ENCODE peak calls at places on chromosome 7, in six cellular contexts. One of them, this sample, is unnamed.

GRCh38 chr7:83366629-83367028 is 203.9 kb upstream of the PCLO start:
- DNase-seq in ovary: no peak
- DNase-seq in heart left ventricle: no peak
- DNase-seq in H54: no peak
- DNase-seq in esophagus squamous epithelium: no peak
- DNase-seq in IMR-90: no peak
- DNase-seq in this sample: no peak

GRCh38 chr7:84524714-84525694 is 330.4 kb upstream of the SEMA3A start:
- DNase-seq in ovary: no peak
- DNase-seq in heart left ventricle: no peak
- DNase-seq in H54: no peak
- DNase-seq in esophagus squamous epithelium: no peak
- DNase-seq in IMR-90: peak; percentile 88
- DNase-seq in this sample: peak; percentile 8

GRCh38 chr7:142328006-142328405 is 70.1 kb upstream of the PRSS58 start:
- DNase-seq in ovary: no peak
- DNase-seq in heart left ventricle: no peak
- DNase-seq in H54: no peak
- DNase-seq in esophagus squamous epithelium: no peak
- DNase-seq in IMR-90: no peak
- DNase-seq in this sample: no peak

GRCh38 chr7:69670701-69671100 is 72.4 kb downstream of the AUTS2 start:
- DNase-seq in ovary: no peak
- DNase-seq in heart left ventricle: no peak
- DNase-seq in H54: no peak
- DNase-seq in esophagus squamous epithelium: no peak
- DNase-seq in IMR-90: no peak
- DNase-seq in this sample: no peak

GRCh38 chr7:144720139-144720538 is 115.7 kb downstream of the TPK1 start:
- DNase-seq in ovary: no peak
- DNase-seq in heart left ventricle: no peak
- DNase-seq in H54: peak; percentile 8
- DNase-seq in esophagus squamous epithelium: no peak
- DNase-seq in IMR-90: no peak
- DNase-seq in this sample: no peak

GRCh38 chr7:41047789-41048191 is 655.1 kb downstream of the INHBA start:
- DNase-seq in ovary: no peak
- DNase-seq in heart left ventricle: peak; percentile 70
- DNase-seq in H54: no peak
- DNase-seq in esophagus squamous epithelium: no peak
- DNase-seq in IMR-90: peak; percentile 77
- DNase-seq in this sample: no peak

GRCh38 chr7:44971188-44971907 is 7.5 kb downstream of the MYO1G start:
- DNase-seq in ovary: no peak
- DNase-seq in heart left ventricle: no peak
- DNase-seq in H54: no peak
- DNase-seq in esophagus squamous epithelium: no peak
- DNase-seq in IMR-90: no peak
- DNase-seq in this sample: no peak

GRCh38 chr7:82291931-82292330 is 151.6 kb downstream of the CACNA2D1 start:
- DNase-seq in ovary: no peak
- DNase-seq in heart left ventricle: no peak
- DNase-seq in H54: no peak
- DNase-seq in esophagus squamous epithelium: no peak
- DNase-seq in IMR-90: no peak
- DNase-seq in this sample: no peak

GRCh38 chr7:8305625-8306388 is 43.8 kb upstream of the ICA1 start:
- DNase-seq in ovary: no peak
- DNase-seq in heart left ventricle: no peak
- DNase-seq in H54: peak; percentile 25
- DNase-seq in esophagus squamous epithelium: no peak
- DNase-seq in IMR-90: no peak
- DNase-seq in this sample: no peak

GRCh38 chr7:4383584-4383983 is 298.5 kb upstream of the FOXK1 start:
- DNase-seq in ovary: no peak
- DNase-seq in heart left ventricle: no peak
- DNase-seq in H54: no peak
- DNase-seq in esophagus squamous epithelium: no peak
- DNase-seq in IMR-90: no peak
- DNase-seq in this sample: no peak

GRCh38 chr7:105877736-105878135 is 1.3 kb upstream of the ATXN7L1 start:
- DNase-seq in ovary: no peak
- DNase-seq in heart left ventricle: no peak
- DNase-seq in H54: no peak
- DNase-seq in esophagus squamous epithelium: no peak
- DNase-seq in IMR-90: no peak
- DNase-seq in this sample: no peak

GRCh38 chr7:141076377-141076776 is 2.5 kb downstream of the TMEM178B start:
- DNase-seq in ovary: no peak
- DNase-seq in heart left ventricle: no peak
- DNase-seq in H54: no peak
- DNase-seq in esophagus squamous epithelium: no peak
- DNase-seq in IMR-90: no peak
- DNase-seq in this sample: no peak

GRCh38 chr7:157139142-157140117 is 704 bp downstream of the UBE3C start:
- DNase-seq in ovary: peak; percentile 75
- DNase-seq in heart left ventricle: peak; percentile 66
- DNase-seq in H54: no peak
- DNase-seq in esophagus squamous epithelium: no peak
- DNase-seq in IMR-90: peak; percentile 38
- DNase-seq in this sample: peak; percentile 57

GRCh38 chr7:46832136-46832535 is 749.8 kb downstream of the TNS3 start:
- DNase-seq in ovary: no peak
- DNase-seq in heart left ventricle: no peak
- DNase-seq in H54: no peak
- DNase-seq in esophagus squamous epithelium: no peak
- DNase-seq in IMR-90: no peak
- DNase-seq in this sample: no peak

GRCh38 chr7:142873281-142873784 is 12.2 kb downstream of the TRPV6 start:
- DNase-seq in ovary: no peak
- DNase-seq in heart left ventricle: no peak
- DNase-seq in H54: peak; percentile 19
- DNase-seq in esophagus squamous epithelium: no peak
- DNase-seq in IMR-90: no peak
- DNase-seq in this sample: peak; percentile 44

GRCh38 chr7:135748770-135749169 is at the start of gene FAM180A:
- DNase-seq in ovary: peak; percentile 69
- DNase-seq in heart left ventricle: peak; percentile 85
- DNase-seq in H54: no peak
- DNase-seq in esophagus squamous epithelium: no peak
- DNase-seq in IMR-90: peak; percentile 85
- DNase-seq in this sample: peak; percentile 14

GRCh38 chr7:36291387-36292316 is 98.0 kb upstream of the ANLN start:
- DNase-seq in ovary: peak; percentile 89
- DNase-seq in heart left ventricle: peak; percentile 90
- DNase-seq in H54: peak; percentile 89
- DNase-seq in esophagus squamous epithelium: peak; percentile 15
- DNase-seq in IMR-90: peak; percentile 83
- DNase-seq in this sample: peak; percentile 91

DNA sequence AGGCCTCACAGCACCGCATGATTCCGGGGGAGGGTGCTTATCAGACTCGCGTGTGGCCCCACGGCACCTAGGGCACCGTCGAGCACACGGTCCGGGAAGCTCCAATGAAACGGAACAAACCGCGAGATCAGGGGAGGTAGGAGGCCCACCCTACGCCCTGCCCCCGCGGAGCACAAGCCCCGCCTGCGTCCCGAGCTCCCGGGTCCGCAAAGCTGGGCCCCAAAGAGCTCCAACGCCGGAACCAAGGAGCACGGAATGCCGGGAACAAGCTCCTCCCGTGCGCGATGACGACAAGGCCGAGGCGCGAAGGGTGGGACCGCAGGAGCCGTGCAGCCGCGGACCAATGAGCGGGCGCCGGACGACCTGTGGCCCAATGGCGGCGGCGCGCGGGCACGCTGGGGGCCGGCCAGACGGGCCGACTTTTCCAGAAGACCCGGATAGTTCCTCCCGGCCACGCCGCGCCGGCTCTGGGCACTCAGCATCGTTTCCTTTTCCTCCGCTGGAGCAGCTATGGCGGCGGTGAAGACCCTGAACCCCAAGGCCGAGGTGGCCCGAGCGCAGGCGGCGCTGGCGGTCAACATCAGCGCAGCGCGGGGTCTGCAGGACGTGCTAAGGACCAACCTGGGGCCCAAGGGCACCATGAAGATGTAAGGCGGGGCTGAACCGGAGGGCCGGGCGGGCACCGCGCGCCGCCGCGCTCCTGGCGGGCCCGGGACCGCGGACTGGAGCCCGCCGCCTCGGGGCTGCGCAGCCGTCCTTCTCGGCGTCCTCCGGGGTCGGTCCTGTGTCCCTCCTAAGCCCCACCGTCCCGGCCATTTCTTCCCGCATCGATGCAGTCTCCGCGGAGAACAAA is at the start of the genes CCT6A and PSPH:
- DNase-seq in ovary: peak; percentile 97
- DNase-seq in heart left ventricle: peak; percentile 99
- DNase-seq in H54: peak; percentile 98
- DNase-seq in esophagus squamous epithelium: peak; percentile 82
- DNase-seq in IMR-90: peak; percentile 98
- DNase-seq in this sample: peak; percentile 98
- TF ChIP-seq POLR2A in ovary: peak; percentile 88
- TF ChIP-seq POLR2A in heart left ventricle: peak; percentile 23
- TF ChIP-seq POLR2A in H54: peak; percentile 98
- TF ChIP-seq POLR2A in esophagus squamous epithelium: peak; percentile 79
- TF ChIP-seq POLR2A in IMR-90: peak; percentile 88
- TF ChIP-seq POLR2A in this sample: peak; percentile 92

GRCh38 chr7:892648-893593 is 16.6 kb downstream of the GET4 start:
- DNase-seq in ovary: no peak
- DNase-seq in heart left ventricle: no peak
- DNase-seq in H54: no peak
- DNase-seq in esophagus squamous epithelium: no peak
- DNase-seq in IMR-90: no peak
- DNase-seq in this sample: no peak
- TF ChIP-seq POLR2A in ovary: no peak
- TF ChIP-seq POLR2A in heart left ventricle: no peak
- TF ChIP-seq POLR2A in H54: no peak
- TF ChIP-seq POLR2A in esophagus squamous epithelium: no peak
- TF ChIP-seq POLR2A in IMR-90: no peak
- TF ChIP-seq POLR2A in this sample: no peak

DNA sequence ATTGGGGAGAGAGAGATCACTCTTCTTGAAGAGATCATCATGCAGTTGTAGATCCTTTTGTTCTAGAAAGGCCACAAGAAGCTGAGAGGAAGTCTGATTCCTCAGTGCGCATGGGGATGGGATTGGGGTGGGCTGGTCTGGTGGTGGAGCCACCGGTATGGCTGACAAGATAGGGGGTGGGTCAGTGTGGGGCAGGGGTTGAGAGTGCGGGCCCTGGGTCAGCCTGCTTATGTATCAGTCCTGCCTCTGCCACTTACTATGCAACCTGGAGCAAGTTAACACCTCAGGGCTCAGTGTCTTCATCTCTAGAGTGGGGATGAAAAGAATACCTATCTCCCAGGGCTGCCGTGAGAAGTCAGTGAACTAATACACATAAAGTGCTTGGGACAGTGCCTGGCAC is 8.0 kb downstream of the SMARCD3 start:
- DNase-seq in ovary: no peak
- DNase-seq in heart left ventricle: no peak
- DNase-seq in H54: no peak
- DNase-seq in esophagus squamous epithelium: no peak
- DNase-seq in IMR-90: no peak
- DNase-seq in this sample: no peak
- TF ChIP-seq POLR2A in ovary: no peak
- TF ChIP-seq POLR2A in heart left ventricle: no peak
- TF ChIP-seq POLR2A in H54: no peak
- TF ChIP-seq POLR2A in esophagus squamous epithelium: no peak
- TF ChIP-seq POLR2A in IMR-90: no peak
- TF ChIP-seq POLR2A in this sample: no peak

GRCh38 chr7:30028749-30029635 is 780 bp downstream of the PLEKHA8 start:
- DNase-seq in ovary: no peak
- DNase-seq in heart left ventricle: peak; percentile 70
- DNase-seq in H54: peak; percentile 54
- DNase-seq in esophagus squamous epithelium: no peak
- DNase-seq in IMR-90: peak; percentile 19
- DNase-seq in this sample: peak; percentile 45

GRCh38 chr7:30027915-30028748 is at the start of gene PLEKHA8:
- DNase-seq in ovary: peak; percentile 93
- DNase-seq in heart left ventricle: peak; percentile 92
- DNase-seq in H54: peak; percentile 89
- DNase-seq in esophagus squamous epithelium: peak; percentile 55
- DNase-seq in IMR-90: peak; percentile 79
- DNase-seq in this sample: peak; percentile 89

GRCh38 chr7:30027065-30027456 is 559 bp upstream of the FKBP14 start:
- DNase-seq in ovary: no peak
- DNase-seq in heart left ventricle: no peak
- DNase-seq in H54: peak; percentile 45
- DNase-seq in esophagus squamous epithelium: no peak
- DNase-seq in IMR-90: peak; percentile 57
- DNase-seq in this sample: peak; percentile 51

GRCh38 chr7:30023524-30023923 is 3.0 kb downstream of the FKBP14 start:
- DNase-seq in ovary: no peak
- DNase-seq in heart left ventricle: no peak
- DNase-seq in H54: no peak
- DNase-seq in esophagus squamous epithelium: no peak
- DNase-seq in IMR-90: no peak
- DNase-seq in this sample: no peak

DNA sequence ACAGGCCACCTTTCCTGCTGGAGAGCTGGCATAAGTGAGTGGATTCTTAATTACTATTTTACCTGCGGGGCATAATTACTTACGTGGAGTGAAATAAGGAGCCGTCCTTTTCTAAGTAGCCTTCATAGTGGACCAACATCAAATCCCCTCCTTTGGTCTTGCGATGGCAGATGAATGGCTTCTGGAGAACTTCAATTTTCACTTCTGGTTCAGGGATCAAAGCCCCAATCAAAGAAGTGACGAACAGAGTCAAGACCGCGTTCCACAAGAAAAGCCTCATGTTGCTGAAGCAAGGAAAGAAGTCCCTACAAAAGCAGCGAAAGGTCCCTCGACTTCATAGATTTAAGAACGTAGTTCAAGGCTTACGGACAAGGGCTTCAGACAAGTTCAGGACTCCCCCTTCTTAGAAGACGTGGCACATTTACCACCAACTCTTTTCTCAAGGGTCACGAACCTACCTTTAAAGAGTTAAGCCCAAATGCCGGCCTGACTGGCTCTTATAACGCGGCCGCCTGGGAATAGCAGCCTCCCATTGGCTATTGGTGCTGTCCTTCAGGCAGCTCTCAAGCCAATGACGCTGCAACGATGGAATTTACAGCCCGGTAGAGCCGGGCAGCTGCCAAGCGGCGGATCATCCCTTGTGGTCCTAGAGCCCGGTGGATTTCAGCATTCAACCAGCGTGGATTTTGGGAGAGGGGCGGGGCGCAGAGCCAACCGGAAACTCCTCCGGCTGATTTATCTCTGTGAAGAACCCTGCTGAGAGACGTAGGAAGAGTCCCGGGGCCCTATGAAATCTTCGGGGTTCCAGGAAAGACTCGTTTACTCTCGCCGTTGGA is at the start of gene FKBP14:
- DNase-seq in ovary: peak; percentile 96
- DNase-seq in heart left ventricle: peak; percentile 98
- DNase-seq in H54: peak; percentile 97
- DNase-seq in esophagus squamous epithelium: peak; percentile 79
- DNase-seq in IMR-90: peak; percentile 100
- DNase-seq in this sample: peak; percentile 99
- TF ChIP-seq POLR2A in ovary: no peak
- TF ChIP-seq POLR2A in heart left ventricle: no peak
- TF ChIP-seq POLR2A in H54: peak; percentile 29
- TF ChIP-seq POLR2A in esophagus squamous epithelium: no peak
- TF ChIP-seq POLR2A in IMR-90: peak; percentile 78
- TF ChIP-seq POLR2A in this sample: peak; percentile 49